ENCODE peak calls at places on chromosome 15, in four cellular contexts. K is upper lobe of right lung, Z is adrenal gland, B is PC-3. H is an unnamed sample.
A peak's percentile ranks its signal among the peaks of the same experiment; 100 is the strongest.

GRCh38 chr15:44194397-44195150 is 497 bp downstream of the FRMD5 start:
- DNase-seq in B (peak; percentile 79), K (peak; percentile 68), Z (peak; percentile 68), H (peak; percentile 75)

GRCh38 chr15:82808634-82809041 is 790 bp upstream of the WHAMM start:
- DNase-seq in K (no peak), B (no peak), Z (no peak), H (no peak)

GRCh38 chr15:63218114-63218808 is 28.9 kb downstream of the RAB8B start:
- DNase-seq in B (peak; percentile 24), Z (no peak), K (no peak), H (no peak)

GRCh38 chr15:69340243-69340991 is 41.7 kb downstream of the PAQR5 start:
- DNase-seq in B (peak; percentile 69), Z (no peak), K (no peak), H (no peak)

GRCh38 chr15:89554247-89554646 is 21.0 kb upstream of the TICRR start:
- DNase-seq in Z (no peak), B (no peak), K (no peak), H (no peak)

GRCh38 chr15:83170474-83171165 is 37.0 kb downstream of the HDGFL3 start:
- DNase-seq in Z (no peak), K (no peak), B (no peak), H (no peak)

GRCh38 chr15:93321881-93322282 is 232.9 kb upstream of the RGMA start:
- DNase-seq in K (peak; percentile 72), B (peak; percentile 34), Z (no peak), H (no peak)

GRCh38 chr15:99122831-99123705 is 18.2 kb downstream of the SYNM start:
- DNase-seq in B (peak; percentile 28), Z (no peak), K (no peak), H (no peak)

GRCh38 chr15:70327328-70328136 is 229.8 kb upstream of the TLE3 start:
- DNase-seq in B (no peak), Z (no peak), K (no peak), H (no peak)

GRCh38 chr15:57133127-57133968 is 214.9 kb downstream of the TCF12 start:
- DNase-seq in Z (no peak), K (no peak), B (no peak), H (no peak)

GRCh38 chr15:42315435-42316020 is 42.3 kb upstream of the TMEM87A start:
- DNase-seq in Z (no peak), B (peak; percentile 19), K (no peak), H (no peak)

GRCh38 chr15:88375234-88375926 is 91.8 kb downstream of the MRPL46 start:
- DNase-seq in B (no peak), K (no peak), Z (no peak), H (no peak)

GRCh38 chr15:58761010-58761388 is 10.1 kb upstream of the MINDY2 start:
- DNase-seq in K (no peak), B (no peak), Z (no peak), H (no peak)

GRCh38 chr15:97652041-97652440 is 308.5 kb upstream of the ARRDC4 start:
- DNase-seq in Z (no peak), B (no peak), K (no peak), H (no peak)

GRCh38 chr15:73686781-73687256 is 2.6 kb downstream of the CD276 start:
- DNase-seq in K (no peak), B (peak; percentile 49), Z (peak; percentile 69), H (no peak)
- H3K4me1 ChIP-seq in K (peaks cover 47% of the 10 kb centered on the region), B (peaks cover 68% of the 10 kb centered on the region), Z (peaks cover 68% of the 10 kb centered on the region), H (no peaks in the 10 kb centered on the region)

DNA sequence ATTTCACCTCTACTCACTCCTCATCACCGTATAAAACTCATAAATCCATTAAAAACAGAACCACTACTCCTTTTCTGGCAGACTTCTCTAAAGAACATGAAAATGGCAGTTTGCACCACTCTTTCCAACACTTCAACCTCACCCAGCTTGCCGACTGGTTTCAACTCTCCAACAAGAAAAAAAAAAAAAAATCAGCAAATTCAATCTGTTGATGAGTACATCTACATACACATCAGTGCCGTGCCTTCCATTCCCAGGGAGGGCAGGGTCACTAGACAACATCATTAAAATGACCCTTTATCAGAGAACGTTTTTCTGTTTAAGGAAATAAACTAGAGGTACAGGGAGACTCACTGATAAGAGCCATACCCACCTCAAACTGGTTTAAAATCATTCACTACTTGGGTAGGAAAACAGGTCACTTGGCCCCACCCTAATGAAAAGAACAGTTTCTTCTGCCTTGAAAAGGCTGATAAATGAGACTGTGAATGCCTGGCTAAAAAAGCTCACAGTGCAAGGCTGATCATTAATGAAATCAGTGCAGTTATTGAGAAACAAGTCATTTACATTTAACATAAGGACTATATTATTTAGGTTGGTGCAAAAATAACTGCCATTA is 6.0 kb downstream of the ANXA2 start:
- DNase-seq in B (no peak), Z (no peak), K (no peak), H (no peak)
- H3K4me3 ChIP-seq in B (peak overlapping the region; percentile 67), Z (no peak overlapping the region), K (no peak overlapping the region), H (no peak overlapping the region)

GRCh38 chr15:72785452-72786243 is 2.1 kb upstream of the ADPGK start:
- DNase-seq in B (no peak), K (no peak), Z (no peak), H (no peak)

GRCh38 chr15:72784233-72784876 is 797 bp upstream of the ADPGK start:
- DNase-seq in K (no peak), B (peak; percentile 70), Z (peak; percentile 69), H (no peak)

GRCh38 chr15:72787521-72787920 is 4.0 kb upstream of the ADPGK start:
- DNase-seq in Z (no peak), B (no peak), K (no peak), H (no peak)

GRCh38 chr15:72786244-72786641 is 2.7 kb upstream of the ADPGK start:
- DNase-seq in B (no peak), Z (no peak), K (no peak), H (no peak)

DNA sequence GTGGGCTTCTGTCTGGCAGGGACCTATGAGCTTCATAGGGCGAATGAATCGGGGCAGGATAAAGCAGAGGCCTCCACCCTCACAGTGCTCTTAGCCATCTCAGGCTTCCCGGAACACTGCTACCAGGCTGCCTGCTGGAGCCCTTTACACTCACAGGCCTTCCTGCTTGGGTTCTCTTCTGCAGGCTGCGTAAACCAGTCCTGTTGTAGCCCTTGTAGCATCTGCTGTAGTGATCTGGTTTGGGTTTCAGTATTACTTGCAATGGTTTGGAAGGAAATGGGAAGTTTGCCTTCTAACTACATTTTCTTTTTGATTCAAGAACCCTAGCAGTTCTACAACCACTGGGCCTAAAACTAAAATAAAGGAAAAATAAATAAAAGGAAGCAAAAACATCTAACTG is 3.4 kb upstream of the ADPGK start:
- DNase-seq in Z (no peak), K (no peak), B (no peak), H (no peak)
- H3K27ac ChIP-seq in Z (no peak overlapping the region), K (no peak overlapping the region), B (no peak overlapping the region), H (no peak overlapping the region)

GRCh38 chr15:77503240-77503639 is 82.6 kb downstream of the HMG20A start:
- DNase-seq in B (peak; percentile 53), K (no peak), Z (no peak), H (no peak)

GRCh38 chr15:77505556-77505955 is 84.9 kb downstream of the HMG20A start:
- DNase-seq in K (no peak), B (no peak), Z (no peak), H (no peak)

GRCh38 chr15:77503764-77504163 is 83.1 kb downstream of the HMG20A start:
- DNase-seq in Z (no peak), B (no peak), K (no peak), H (no peak)

GRCh38 chr15:77504871-77505270 is 84.2 kb downstream of the HMG20A start:
- DNase-seq in K (no peak), Z (no peak), B (no peak), H (no peak)

DNA sequence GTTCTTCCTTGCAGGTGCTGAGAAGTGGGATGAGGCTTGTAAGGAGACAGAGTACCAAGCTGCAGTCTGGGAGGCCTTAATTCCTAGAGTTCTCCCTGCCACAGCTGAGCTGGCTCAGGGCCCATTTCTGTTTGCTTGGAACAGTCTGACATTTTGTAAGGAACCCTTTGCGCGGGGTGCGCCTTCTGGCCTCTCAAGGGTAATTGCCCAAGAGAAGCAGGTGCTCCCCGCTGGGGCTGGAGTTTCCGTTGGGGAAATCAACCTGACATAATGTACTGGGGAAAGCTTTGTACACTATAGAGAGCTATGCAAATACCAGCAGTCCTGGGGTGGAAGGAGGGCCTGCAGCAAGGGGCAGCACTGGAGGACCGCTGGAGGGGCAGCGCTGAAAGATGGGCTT is 83.6 kb downstream of the HMG20A start:
- DNase-seq in Z (no peak), K (peak; percentile 86), B (no peak), H (no peak)
- H3K4me1 ChIP-seq in Z (peaks cover 14% of the 10 kb centered on the region), K (peaks cover 39% of the 10 kb centered on the region), B (peaks cover 32% of the 10 kb centered on the region), H (peaks cover 3% of the 10 kb centered on the region)

GRCh38 chr15:90883971-90884718 is at the start of gene FES:
- DNase-seq in B (no peak), Z (peak; percentile 50), K (peak; percentile 92), H (peak; percentile 89)

GRCh38 chr15:90884719-90885431 is 571 bp downstream of the FES start:
- DNase-seq in K (no peak), Z (no peak), B (no peak), H (no peak)

GRCh38 chr15:90882781-90883525 is 1.4 kb upstream of the FES start:
- DNase-seq in Z (no peak), K (peak; percentile 58), B (no peak), H (no peak)

GRCh38 chr15:90881978-90882721 is 2.2 kb upstream of the FES start:
- DNase-seq in Z (no peak), B (no peak), K (peak; percentile 64), H (no peak)

GRCh38 chr15:90883526-90883931 is 775 bp upstream of the FES start:
- DNase-seq in Z (no peak), B (no peak), K (peak; percentile 63), H (peak; percentile 52)
- H3K4me3 ChIP-seq in Z (no peak overlapping the region), B (no peak overlapping the region), K (peak overlapping the region; percentile 76), H (no peak overlapping the region)

DNA sequence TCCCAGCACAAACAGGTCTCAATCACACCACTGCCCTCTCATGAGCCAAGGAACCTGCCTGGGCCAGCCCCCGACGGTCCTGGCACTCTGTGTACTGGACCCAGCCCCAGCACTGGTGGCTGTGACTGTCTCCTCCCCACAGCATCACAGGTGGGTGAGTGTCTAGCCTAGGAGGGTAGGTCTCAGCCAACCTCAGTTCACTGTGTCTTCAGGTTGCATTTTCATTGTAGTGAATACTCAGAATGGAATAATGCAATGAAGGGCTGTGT is 163.4 kb upstream of the NSMCE3 start:
- DNase-seq in K (no peak), B (no peak), Z (no peak), H (no peak)
- H3K27ac ChIP-seq in K (no peak overlapping the region), B (no peak overlapping the region), Z (no peak overlapping the region), H (no peak overlapping the region)

GRCh38 chr15:67164401-67164791 is 90.1 kb downstream of the AAGAB start:
- DNase-seq in K (peak; percentile 73), Z (no peak), B (no peak), H (no peak)

GRCh38 chr15:67158367-67158766 is 93.0 kb downstream of the SMAD3 start:
- DNase-seq in K (no peak), Z (no peak), B (no peak), H (no peak)

GRCh38 chr15:67163180-67163579 is 91.3 kb downstream of the AAGAB start:
- DNase-seq in Z (no peak), K (no peak), B (no peak), H (no peak)

GRCh38 chr15:67161881-67162280 is 92.6 kb downstream of the AAGAB start:
- DNase-seq in K (no peak), Z (no peak), B (no peak), H (no peak)

GRCh38 chr15:67161412-67161811 is 93.0 kb downstream of the AAGAB start:
- DNase-seq in Z (no peak), B (no peak), K (no peak), H (no peak)
- H3K4me1 ChIP-seq in Z (no peaks in the 10 kb centered on the region), B (no peaks in the 10 kb centered on the region), K (peaks cover 16% of the 10 kb centered on the region), H (peaks cover 4% of the 10 kb centered on the region)

H was measured in aorta.